ENCODE peak calls at places on chromosomes 1 and 21, in five cellular contexts. M is OCI-LY7, F is neural progenitor cell, Z is HCT116, J is hepatocyte. G is an unnamed sample.
A peak's percentile ranks its signal among the peaks of the same experiment; 100 is the strongest.

GRCh38 chr1:25959626-25960025 is 38.2 kb downstream of the PAFAH2 start:
- DNase-seq in M (no peak), F (no peak), Z (no peak), J (no peak), G (no peak)

GRCh38 chr21:41135715-41136114 is 32.2 kb upstream of the BACE2 start:
- DNase-seq in M (no peak), F (no peak), Z (no peak), J (no peak), G (no peak)

GRCh38 chr21:43893536-43894205 is 28.6 kb downstream of the AGPAT3 start:
- DNase-seq in M (no peak), F (no peak), Z (no peak), J (no peak), G (no peak)

GRCh38 chr1:239253032-239253431 is 133.3 kb upstream of the CHRM3 start:
- DNase-seq in M (no peak), F (peak; percentile 30), Z (no peak), J (no peak), G (peak; percentile 11)

GRCh38 chr21:45977396-45977795 is 4.2 kb upstream of the COL6A1 start:
- DNase-seq in M (no peak), F (no peak), Z (no peak), J (no peak), G (peak; percentile 71)

GRCh38 chr1:59971464-59971911 is 44.9 kb upstream of the CYP2J2 start:
- DNase-seq in M (peak; percentile 20), F (peak; percentile 82), Z (peak; percentile 39), J (peak; percentile 84), G (peak; percentile 86)

GRCh38 chr1:104064391-104064790 is 314.7 kb downstream of the AMY1C start:
- DNase-seq in M (no peak), F (no peak), Z (no peak), J (no peak), G (no peak)

GRCh38 chr1:172971241-172971640 is 79.5 kb downstream of the TNFSF18 start:
- DNase-seq in M (no peak), F (peak; percentile 2), Z (no peak), J (peak; percentile 7), G (peak; percentile 26)

GRCh38 chr1:171254859-171255258 is 6.6 kb downstream of the FMO1 start:
- DNase-seq in M (no peak), F (no peak), Z (no peak), J (no peak), G (no peak)

GRCh38 chr21:41425954-41426655 is at the start of gene MX1:
- DNase-seq in M (peak; percentile 78), F (peak; percentile 52), Z (no peak), J (peak; percentile 81), G (peak; percentile 75)

GRCh38 chr1:18182518-18183160 is 75.0 kb downstream of the IGSF21 start:
- DNase-seq in M (no peak), F (no peak), Z (no peak), J (peak; percentile 22), G (no peak)

GRCh38 chr1:61455400-61455799 is 269.5 kb downstream of the TM2D1 start:
- DNase-seq in M (no peak), F (no peak), Z (no peak), J (no peak), G (peak; percentile 43)

GRCh38 chr1:245091818-245092637 is 62.8 kb upstream of the KIF26B start:
- DNase-seq in M (no peak), F (no peak), Z (peak; percentile 62), J (peak; percentile 83), G (no peak)

GRCh38 chr1:205061665-205062069 is 18.7 kb downstream of the CNTN2 start:
- DNase-seq in M (peak; percentile 68), F (peak; percentile 89), Z (peak; percentile 35), J (peak; percentile 89), G (peak; percentile 97)

GRCh38 chr1:230794431-230794830 is 47.2 kb downstream of the CAPN9 start:
- DNase-seq in M (no peak), F (no peak), Z (no peak), J (no peak), G (no peak)

GRCh38 chr1:111213412-111213811 is 13.0 kb upstream of the DENND2D start:
- DNase-seq in M (no peak), F (no peak), Z (no peak), J (no peak), G (no peak)

GRCh38 chr1:76871355-76871974 is 4.2 kb downstream of the ST6GALNAC5 start:
- DNase-seq in M (peak; percentile 37), F (no peak), Z (no peak), J (no peak), G (no peak)

GRCh38 chr1:242057745-242058115 is 58.8 kb upstream of the MAP1LC3C start:
- DNase-seq in M (no peak), F (peak; percentile 13), Z (no peak), J (no peak), G (no peak)

GRCh38 chr1:180229483-180230415 is at the start of gene LHX4:
- DNase-seq in M (peak; percentile 51), F (peak; percentile 84), Z (no peak), J (peak; percentile 41), G (peak; percentile 84)

GRCh38 chr1:26666855-26667254 is 29.0 kb upstream of the ARID1A start:
- DNase-seq in M (no peak), F (no peak), Z (no peak), J (peak; percentile 22), G (no peak)

GRCh38 chr1:40692429-40692905 is 963 bp downstream of the NFYC start:
- DNase-seq in M (no peak), F (peak; percentile 73), Z (no peak), J (peak; percentile 18), G (peak; percentile 63)

GRCh38 chr1:11412166-11412565 is 66.8 kb upstream of the DISP3 start:
- DNase-seq in M (no peak), F (no peak), Z (no peak), J (no peak), G (no peak)

GRCh38 chr1:213268221-213268620 is 217.2 kb downstream of the RPS6KC1 start:
- DNase-seq in M (no peak), F (no peak), Z (no peak), J (no peak), G (no peak)

GRCh38 chr1:31666290-31666963 is 21.8 kb upstream of the PEF1 start:
- DNase-seq in M (no peak), F (no peak), Z (no peak), J (peak; percentile 70), G (no peak)

GRCh38 chr1:99767996-99768524 is 1.6 kb upstream of the FRRS1 start:
- DNase-seq in M (no peak), F (no peak), Z (no peak), J (no peak), G (no peak)

GRCh38 chr1:54477153-54477561 is 70.9 kb upstream of the ACOT11 start:
- DNase-seq in M (peak; percentile 45), F (no peak), Z (no peak), J (no peak), G (no peak)

GRCh38 chr1:245240648-245241165 is 85.9 kb downstream of the KIF26B start:
- DNase-seq in M (no peak), F (no peak), Z (no peak), J (no peak), G (no peak)

GRCh38 chr1:46527474-46528296 is 23.8 kb downstream of the KNCN start:
- DNase-seq in M (peak; percentile 67), F (peak; percentile 89), Z (peak; percentile 54), J (peak; percentile 86), G (peak; percentile 90)

GRCh38 chr1:168957818-168958217 is 148.7 kb upstream of the ATP1B1 start:
- DNase-seq in M (no peak), F (no peak), Z (no peak), J (no peak), G (no peak)

GRCh38 chr1:153789478-153790148 is 14.4 kb downstream of the SLC27A3 start:
- DNase-seq in M (no peak), F (no peak), Z (no peak), J (peak; percentile 3), G (peak; percentile 39)

DNA sequence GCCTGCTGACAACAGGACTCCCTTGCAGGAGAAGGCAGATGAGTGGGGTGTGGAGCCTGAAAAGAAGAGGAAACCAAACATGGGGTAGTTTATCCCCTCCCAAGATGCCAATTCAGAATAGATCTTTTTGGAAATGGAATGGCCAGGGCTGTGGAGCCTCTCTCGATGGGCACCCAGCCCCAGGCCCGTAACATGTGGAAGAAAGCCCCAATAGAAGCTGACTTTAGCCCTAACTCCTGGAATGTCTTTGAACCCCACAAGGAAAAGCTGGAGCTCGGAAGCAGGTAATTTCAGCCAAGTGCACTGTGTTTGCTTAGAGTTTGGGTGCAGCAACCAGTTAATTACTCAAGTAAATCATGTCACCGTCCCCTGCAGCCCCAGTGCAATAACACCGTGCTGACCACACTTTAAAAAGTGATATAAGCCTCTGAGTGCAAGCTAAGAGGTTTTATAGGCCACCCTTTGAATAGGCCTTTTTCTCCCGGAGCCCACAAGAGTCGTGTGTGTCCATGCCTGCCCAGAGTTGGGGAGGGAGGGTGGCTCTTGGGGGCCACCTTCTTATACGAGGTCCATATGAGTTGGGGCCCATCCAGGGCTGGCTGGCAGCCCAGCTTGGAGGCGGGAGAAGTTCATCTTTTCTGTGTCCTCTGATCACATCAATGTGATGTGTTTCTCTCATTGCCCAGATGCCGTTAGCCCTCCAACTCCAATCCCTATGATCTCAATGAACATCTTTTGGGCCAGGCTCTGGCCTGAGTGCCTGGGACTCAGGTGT is 153.2 kb downstream of the TRABD2B start:
- DNase-seq in M (no peak), F (no peak), Z (no peak), J (no peak), G (no peak)
- TF ChIP-seq EZH2phosphoT487 in M (no peak), F (no peak), Z (no peak), J (no peak), G (no peak)

GRCh38 chr21:31875424-31876097 is 2.7 kb downstream of the HUNK start:
- DNase-seq in M (no peak), F (no peak), Z (no peak), J (peak; percentile 34), G (no peak)
- TF ChIP-seq EZH2phosphoT487 in M (no peak), F (no peak), Z (no peak), J (no peak), G (no peak)

GRCh38 chr1:119768778-119769177 is at the start of gene HMGCS2:
- DNase-seq in M (no peak), F (no peak), Z (no peak), J (peak; percentile 70), G (no peak)

GRCh38 chr1:119764220-119764619 is 4.5 kb downstream of the HMGCS2 start:
- DNase-seq in M (no peak), F (no peak), Z (no peak), J (no peak), G (no peak)

GRCh38 chr1:119762953-119763352 is 5.8 kb downstream of the HMGCS2 start:
- DNase-seq in M (no peak), F (no peak), Z (no peak), J (no peak), G (no peak)

GRCh38 chr1:119767486-119767885 is 1.2 kb downstream of the HMGCS2 start:
- DNase-seq in M (no peak), F (no peak), Z (no peak), J (no peak), G (no peak)

GRCh38 chr1:119766374-119766794 is 2.3 kb downstream of the HMGCS2 start:
- DNase-seq in M (no peak), F (no peak), Z (no peak), J (no peak), G (no peak)
- TF ChIP-seq EZH2phosphoT487 in M (no peak), F (no peak), Z (no peak), J (no peak), G (no peak)

DNA sequence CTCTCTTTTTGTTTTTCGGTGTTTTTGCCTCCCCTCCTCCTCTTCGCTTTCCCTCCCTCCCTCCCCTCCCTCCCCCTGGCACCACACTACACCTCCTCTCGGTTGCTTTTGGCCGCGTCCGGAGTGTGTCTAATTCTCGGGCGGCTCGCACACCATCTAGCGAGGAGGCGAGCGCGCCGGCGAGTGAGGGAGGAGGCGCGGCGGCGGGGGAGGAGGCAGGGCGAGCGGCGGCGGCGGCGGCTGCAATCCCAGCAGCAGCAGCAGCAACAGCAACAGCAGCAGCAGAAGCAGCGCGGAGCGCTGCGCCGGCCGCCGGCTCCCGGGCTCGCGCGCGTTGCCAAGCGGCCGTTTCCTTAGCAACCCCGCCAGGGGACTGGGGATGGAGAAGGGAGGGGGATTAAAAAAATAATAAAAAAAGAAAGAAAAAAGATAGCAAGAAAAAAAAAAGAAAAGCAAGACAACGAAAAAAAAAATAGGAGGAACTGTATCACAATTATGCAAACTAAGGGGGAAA is 408 bp upstream of the NEGR1 start:
- DNase-seq in M (no peak), F (peak; percentile 95), Z (no peak), J (peak; percentile 92), G (peak; percentile 91)
- TF ChIP-seq EZH2phosphoT487 in M (no peak), F (no peak), Z (no peak), J (no peak), G (no peak)

G was measured in GM23338.